ENCODE peak calls at places on chromosome X, in eight cellular contexts. One of them, this sample, is unnamed.

GRCh38 chrX:35244088-35244741 is 301.6 kb downstream of the FAM47B start:
- DNase-seq in stimulated activated naive CD8-positive, alpha-beta T cell treated with anti-CD3 and anti-CD28 coated beads, Interleukin-15, Interleukin-2, amounts not matched to agents 100 U/mL and 50 U/mL, for 24 hours: no peak
- DNase-seq in fibroblast of pulmonary artery: no peak
- DNase-seq in COR-L47: no peak
- DNase-seq in CD4-positive, alpha-beta T cell: no peak
- DNase-seq in mammary epithelial cell: no peak
- DNase-seq in AG09309: no peak
- DNase-seq in ureter: no peak
- DNase-seq in this sample: no peak

GRCh38 chrX:18875256-18875878 is 108.5 kb downstream of the PHKA2 start:
- DNase-seq in stimulated activated naive CD8-positive, alpha-beta T cell treated with anti-CD3 and anti-CD28 coated beads, Interleukin-15, Interleukin-2, amounts not matched to agents 100 U/mL and 50 U/mL, for 24 hours: no peak
- DNase-seq in COR-L47: peak
- DNase-seq in ureter: no peak
- DNase-seq in CD4-positive, alpha-beta T cell: no peak
- DNase-seq in AG09309: no peak
- DNase-seq in mammary epithelial cell: no peak
- DNase-seq in fibroblast of pulmonary artery: no peak
- DNase-seq in this sample: no peak

GRCh38 chrX:154136627-154137161 is 7.3 kb upstream of the OPN1LW start:
- DNase-seq in CD4-positive, alpha-beta T cell: peak
- DNase-seq in stimulated activated naive CD8-positive, alpha-beta T cell treated with anti-CD3 and anti-CD28 coated beads, Interleukin-15, Interleukin-2, amounts not matched to agents 100 U/mL and 50 U/mL, for 24 hours: peak
- DNase-seq in fibroblast of pulmonary artery: peak
- DNase-seq in ureter: peak
- DNase-seq in AG09309: no peak
- DNase-seq in COR-L47: peak
- DNase-seq in mammary epithelial cell: peak
- DNase-seq in this sample: no peak

GRCh38 chrX:80206647-80207046 is 192.1 kb downstream of the TBX22 start:
- DNase-seq in CD4-positive, alpha-beta T cell: no peak
- DNase-seq in fibroblast of pulmonary artery: no peak
- DNase-seq in COR-L47: no peak
- DNase-seq in mammary epithelial cell: no peak
- DNase-seq in AG09309: no peak
- DNase-seq in stimulated activated naive CD8-positive, alpha-beta T cell treated with anti-CD3 and anti-CD28 coated beads, Interleukin-15, Interleukin-2, amounts not matched to agents 100 U/mL and 50 U/mL, for 24 hours: no peak
- DNase-seq in ureter: no peak
- DNase-seq in this sample: no peak

GRCh38 chrX:35919536-35920309 is at the start of gene CFAP47:
- DNase-seq in ureter: no peak
- DNase-seq in CD4-positive, alpha-beta T cell: no peak
- DNase-seq in COR-L47: peak
- DNase-seq in stimulated activated naive CD8-positive, alpha-beta T cell treated with anti-CD3 and anti-CD28 coated beads, Interleukin-15, Interleukin-2, amounts not matched to agents 100 U/mL and 50 U/mL, for 24 hours: no peak
- DNase-seq in mammary epithelial cell: no peak
- DNase-seq in fibroblast of pulmonary artery: no peak
- DNase-seq in AG09309: no peak
- DNase-seq in this sample: no peak

GRCh38 chrX:97401154-97401553 is 517.4 kb downstream of the RPA4 start:
- DNase-seq in mammary epithelial cell: no peak
- DNase-seq in stimulated activated naive CD8-positive, alpha-beta T cell treated with anti-CD3 and anti-CD28 coated beads, Interleukin-15, Interleukin-2, amounts not matched to agents 100 U/mL and 50 U/mL, for 24 hours: no peak
- DNase-seq in COR-L47: no peak
- DNase-seq in AG09309: no peak
- DNase-seq in fibroblast of pulmonary artery: no peak
- DNase-seq in ureter: no peak
- DNase-seq in CD4-positive, alpha-beta T cell: no peak
- DNase-seq in this sample: no peak

GRCh38 chrX:17390325-17390992 is 15.5 kb downstream of the NHS start:
- DNase-seq in fibroblast of pulmonary artery: no peak
- DNase-seq in CD4-positive, alpha-beta T cell: no peak
- DNase-seq in COR-L47: no peak
- DNase-seq in mammary epithelial cell: no peak
- DNase-seq in AG09309: no peak
- DNase-seq in stimulated activated naive CD8-positive, alpha-beta T cell treated with anti-CD3 and anti-CD28 coated beads, Interleukin-15, Interleukin-2, amounts not matched to agents 100 U/mL and 50 U/mL, for 24 hours: no peak
- DNase-seq in ureter: no peak
- DNase-seq in this sample: no peak

GRCh38 chrX:118221733-118222132 is 105.1 kb upstream of the KLHL13 start:
- DNase-seq in mammary epithelial cell: no peak
- DNase-seq in AG09309: no peak
- DNase-seq in COR-L47: no peak
- DNase-seq in fibroblast of pulmonary artery: peak
- DNase-seq in CD4-positive, alpha-beta T cell: no peak
- DNase-seq in stimulated activated naive CD8-positive, alpha-beta T cell treated with anti-CD3 and anti-CD28 coated beads, Interleukin-15, Interleukin-2, amounts not matched to agents 100 U/mL and 50 U/mL, for 24 hours: no peak
- DNase-seq in ureter: no peak
- DNase-seq in this sample: no peak

GRCh38 chrX:13489451-13489850 is 80.0 kb upstream of the EGFL6 start:
- DNase-seq in stimulated activated naive CD8-positive, alpha-beta T cell treated with anti-CD3 and anti-CD28 coated beads, Interleukin-15, Interleukin-2, amounts not matched to agents 100 U/mL and 50 U/mL, for 24 hours: no peak
- DNase-seq in mammary epithelial cell: peak
- DNase-seq in AG09309: no peak
- DNase-seq in CD4-positive, alpha-beta T cell: no peak
- DNase-seq in fibroblast of pulmonary artery: peak
- DNase-seq in ureter: no peak
- DNase-seq in COR-L47: no peak
- DNase-seq in this sample: no peak

GRCh38 chrX:43166874-43167273 is 388.9 kb upstream of the PPP1R2C start:
- DNase-seq in fibroblast of pulmonary artery: no peak
- DNase-seq in CD4-positive, alpha-beta T cell: no peak
- DNase-seq in AG09309: no peak
- DNase-seq in COR-L47: no peak
- DNase-seq in stimulated activated naive CD8-positive, alpha-beta T cell treated with anti-CD3 and anti-CD28 coated beads, Interleukin-15, Interleukin-2, amounts not matched to agents 100 U/mL and 50 U/mL, for 24 hours: no peak
- DNase-seq in mammary epithelial cell: no peak
- DNase-seq in ureter: no peak
- DNase-seq in this sample: no peak

GRCh38 chrX:133188631-133189030 is 29.5 kb downstream of the TFDP3 start:
- DNase-seq in fibroblast of pulmonary artery: no peak
- DNase-seq in stimulated activated naive CD8-positive, alpha-beta T cell treated with anti-CD3 and anti-CD28 coated beads, Interleukin-15, Interleukin-2, amounts not matched to agents 100 U/mL and 50 U/mL, for 24 hours: no peak
- DNase-seq in ureter: no peak
- DNase-seq in COR-L47: no peak
- DNase-seq in mammary epithelial cell: no peak
- DNase-seq in AG09309: no peak
- DNase-seq in CD4-positive, alpha-beta T cell: no peak
- DNase-seq in this sample: no peak

GRCh38 chrX:39821011-39821708 is 276.6 kb downstream of the BCOR start:
- DNase-seq in fibroblast of pulmonary artery: no peak
- DNase-seq in COR-L47: no peak
- DNase-seq in mammary epithelial cell: no peak
- DNase-seq in AG09309: no peak
- DNase-seq in ureter: no peak
- DNase-seq in CD4-positive, alpha-beta T cell: no peak
- DNase-seq in stimulated activated naive CD8-positive, alpha-beta T cell treated with anti-CD3 and anti-CD28 coated beads, Interleukin-15, Interleukin-2, amounts not matched to agents 100 U/mL and 50 U/mL, for 24 hours: peak
- DNase-seq in this sample: no peak

GRCh38 chrX:150198776-150199175 is 164.3 kb upstream of the MAMLD1 start:
- DNase-seq in mammary epithelial cell: peak
- DNase-seq in COR-L47: no peak
- DNase-seq in AG09309: no peak
- DNase-seq in stimulated activated naive CD8-positive, alpha-beta T cell treated with anti-CD3 and anti-CD28 coated beads, Interleukin-15, Interleukin-2, amounts not matched to agents 100 U/mL and 50 U/mL, for 24 hours: no peak
- DNase-seq in ureter: peak
- DNase-seq in fibroblast of pulmonary artery: no peak
- DNase-seq in CD4-positive, alpha-beta T cell: no peak
- DNase-seq in this sample: no peak

GRCh38 chrX:39453847-39454645 is 643.7 kb downstream of the BCOR start:
- DNase-seq in CD4-positive, alpha-beta T cell: no peak
- DNase-seq in AG09309: no peak
- DNase-seq in stimulated activated naive CD8-positive, alpha-beta T cell treated with anti-CD3 and anti-CD28 coated beads, Interleukin-15, Interleukin-2, amounts not matched to agents 100 U/mL and 50 U/mL, for 24 hours: no peak
- DNase-seq in ureter: no peak
- DNase-seq in mammary epithelial cell: no peak
- DNase-seq in fibroblast of pulmonary artery: no peak
- DNase-seq in COR-L47: no peak
- DNase-seq in this sample: no peak

GRCh38 chrX:10755477-10756334 is 135.3 kb upstream of the MID1 start:
- DNase-seq in ureter: no peak
- DNase-seq in stimulated activated naive CD8-positive, alpha-beta T cell treated with anti-CD3 and anti-CD28 coated beads, Interleukin-15, Interleukin-2, amounts not matched to agents 100 U/mL and 50 U/mL, for 24 hours: no peak
- DNase-seq in mammary epithelial cell: no peak
- DNase-seq in CD4-positive, alpha-beta T cell: no peak
- DNase-seq in COR-L47: no peak
- DNase-seq in AG09309: no peak
- DNase-seq in fibroblast of pulmonary artery: peak
- DNase-seq in this sample: peak

GRCh38 chrX:135477576-135477975 is 42.9 kb upstream of the INTS6L start:
- DNase-seq in ureter: peak
- DNase-seq in fibroblast of pulmonary artery: peak
- DNase-seq in CD4-positive, alpha-beta T cell: peak
- DNase-seq in AG09309: peak
- DNase-seq in mammary epithelial cell: peak
- DNase-seq in stimulated activated naive CD8-positive, alpha-beta T cell treated with anti-CD3 and anti-CD28 coated beads, Interleukin-15, Interleukin-2, amounts not matched to agents 100 U/mL and 50 U/mL, for 24 hours: peak
- DNase-seq in COR-L47: peak
- DNase-seq in this sample: peak

GRCh38 chrX:10526442-10526841 is 93.9 kb downstream of the MID1 start:
- DNase-seq in ureter: no peak
- DNase-seq in AG09309: no peak
- DNase-seq in mammary epithelial cell: no peak
- DNase-seq in fibroblast of pulmonary artery: peak
- DNase-seq in CD4-positive, alpha-beta T cell: no peak
- DNase-seq in COR-L47: no peak
- DNase-seq in stimulated activated naive CD8-positive, alpha-beta T cell treated with anti-CD3 and anti-CD28 coated beads, Interleukin-15, Interleukin-2, amounts not matched to agents 100 U/mL and 50 U/mL, for 24 hours: no peak
- DNase-seq in this sample: no peak

GRCh38 chrX:13364230-13364629 is 44.4 kb upstream of the ATXN3L start:
- DNase-seq in CD4-positive, alpha-beta T cell: no peak
- DNase-seq in mammary epithelial cell: no peak
- DNase-seq in AG09309: no peak
- DNase-seq in COR-L47: no peak
- DNase-seq in fibroblast of pulmonary artery: no peak
- DNase-seq in ureter: no peak
- DNase-seq in stimulated activated naive CD8-positive, alpha-beta T cell treated with anti-CD3 and anti-CD28 coated beads, Interleukin-15, Interleukin-2, amounts not matched to agents 100 U/mL and 50 U/mL, for 24 hours: no peak
- DNase-seq in this sample: no peak

GRCh38 chrX:54178100-54178940 is 4.7 kb downstream of the FAM120C start:
- DNase-seq in mammary epithelial cell: peak
- DNase-seq in CD4-positive, alpha-beta T cell: no peak
- DNase-seq in ureter: no peak
- DNase-seq in stimulated activated naive CD8-positive, alpha-beta T cell treated with anti-CD3 and anti-CD28 coated beads, Interleukin-15, Interleukin-2, amounts not matched to agents 100 U/mL and 50 U/mL, for 24 hours: no peak
- DNase-seq in AG09309: peak
- DNase-seq in fibroblast of pulmonary artery: peak
- DNase-seq in COR-L47: no peak
- DNase-seq in this sample: no peak

GRCh38 chrX:47169273-47169672 is 24.3 kb downstream of the RBM10 start:
- DNase-seq in COR-L47: no peak
- DNase-seq in stimulated activated naive CD8-positive, alpha-beta T cell treated with anti-CD3 and anti-CD28 coated beads, Interleukin-15, Interleukin-2, amounts not matched to agents 100 U/mL and 50 U/mL, for 24 hours: no peak
- DNase-seq in CD4-positive, alpha-beta T cell: no peak
- DNase-seq in AG09309: no peak
- DNase-seq in fibroblast of pulmonary artery: no peak
- DNase-seq in ureter: no peak
- DNase-seq in mammary epithelial cell: no peak
- DNase-seq in this sample: no peak

GRCh38 chrX:4572652-4573051 is 859.2 kb upstream of the PRKX start:
- DNase-seq in ureter: no peak
- DNase-seq in fibroblast of pulmonary artery: no peak
- DNase-seq in mammary epithelial cell: no peak
- DNase-seq in AG09309: no peak
- DNase-seq in CD4-positive, alpha-beta T cell: no peak
- DNase-seq in stimulated activated naive CD8-positive, alpha-beta T cell treated with anti-CD3 and anti-CD28 coated beads, Interleukin-15, Interleukin-2, amounts not matched to agents 100 U/mL and 50 U/mL, for 24 hours: no peak
- DNase-seq in COR-L47: no peak
- DNase-seq in this sample: no peak

GRCh38 chrX:39592776-39593175 is 505.0 kb downstream of the BCOR start:
- DNase-seq in fibroblast of pulmonary artery: peak
- DNase-seq in mammary epithelial cell: peak
- DNase-seq in stimulated activated naive CD8-positive, alpha-beta T cell treated with anti-CD3 and anti-CD28 coated beads, Interleukin-15, Interleukin-2, amounts not matched to agents 100 U/mL and 50 U/mL, for 24 hours: no peak
- DNase-seq in ureter: no peak
- DNase-seq in COR-L47: no peak
- DNase-seq in CD4-positive, alpha-beta T cell: no peak
- DNase-seq in AG09309: no peak
- DNase-seq in this sample: no peak

GRCh38 chrX:118216488-118216887 is 99.9 kb upstream of the KLHL13 start:
- DNase-seq in ureter: no peak
- DNase-seq in fibroblast of pulmonary artery: no peak
- DNase-seq in CD4-positive, alpha-beta T cell: no peak
- DNase-seq in AG09309: no peak
- DNase-seq in mammary epithelial cell: no peak
- DNase-seq in COR-L47: peak
- DNase-seq in stimulated activated naive CD8-positive, alpha-beta T cell treated with anti-CD3 and anti-CD28 coated beads, Interleukin-15, Interleukin-2, amounts not matched to agents 100 U/mL and 50 U/mL, for 24 hours: no peak
- DNase-seq in this sample: no peak

GRCh38 chrX:12971282-12972003 is 3.5 kb upstream of the TMSB4X start:
- DNase-seq in stimulated activated naive CD8-positive, alpha-beta T cell treated with anti-CD3 and anti-CD28 coated beads, Interleukin-15, Interleukin-2, amounts not matched to agents 100 U/mL and 50 U/mL, for 24 hours: peak
- DNase-seq in ureter: no peak
- DNase-seq in AG09309: no peak
- DNase-seq in COR-L47: no peak
- DNase-seq in fibroblast of pulmonary artery: no peak
- DNase-seq in mammary epithelial cell: no peak
- DNase-seq in CD4-positive, alpha-beta T cell: no peak
- DNase-seq in this sample: no peak

GRCh38 chrX:123673813-123674212 is 59.0 kb downstream of the THOC2 start:
- DNase-seq in COR-L47: no peak
- DNase-seq in ureter: no peak
- DNase-seq in CD4-positive, alpha-beta T cell: no peak
- DNase-seq in mammary epithelial cell: no peak
- DNase-seq in AG09309: no peak
- DNase-seq in stimulated activated naive CD8-positive, alpha-beta T cell treated with anti-CD3 and anti-CD28 coated beads, Interleukin-15, Interleukin-2, amounts not matched to agents 100 U/mL and 50 U/mL, for 24 hours: no peak
- DNase-seq in fibroblast of pulmonary artery: peak
- DNase-seq in this sample: no peak

GRCh38 chrX:107450823-107451509 is 1.5 kb downstream of the FRMPD3 start:
- DNase-seq in AG09309: no peak
- DNase-seq in mammary epithelial cell: no peak
- DNase-seq in fibroblast of pulmonary artery: no peak
- DNase-seq in COR-L47: no peak
- DNase-seq in stimulated activated naive CD8-positive, alpha-beta T cell treated with anti-CD3 and anti-CD28 coated beads, Interleukin-15, Interleukin-2, amounts not matched to agents 100 U/mL and 50 U/mL, for 24 hours: peak
- DNase-seq in CD4-positive, alpha-beta T cell: no peak
- DNase-seq in ureter: no peak
- DNase-seq in this sample: no peak

GRCh38 chrX:46707274-46707965 is 51.5 kb downstream of the SLC9A7 start:
- DNase-seq in stimulated activated naive CD8-positive, alpha-beta T cell treated with anti-CD3 and anti-CD28 coated beads, Interleukin-15, Interleukin-2, amounts not matched to agents 100 U/mL and 50 U/mL, for 24 hours: no peak
- DNase-seq in fibroblast of pulmonary artery: no peak
- DNase-seq in mammary epithelial cell: no peak
- DNase-seq in CD4-positive, alpha-beta T cell: no peak
- DNase-seq in AG09309: no peak
- DNase-seq in COR-L47: no peak
- DNase-seq in ureter: no peak
- DNase-seq in this sample: no peak

GRCh38 chrX:45714864-45715263 is 514.2 kb upstream of the DIPK2B start:
- DNase-seq in mammary epithelial cell: peak
- DNase-seq in fibroblast of pulmonary artery: peak
- DNase-seq in ureter: no peak
- DNase-seq in COR-L47: no peak
- DNase-seq in AG09309: peak
- DNase-seq in CD4-positive, alpha-beta T cell: no peak
- DNase-seq in stimulated activated naive CD8-positive, alpha-beta T cell treated with anti-CD3 and anti-CD28 coated beads, Interleukin-15, Interleukin-2, amounts not matched to agents 100 U/mL and 50 U/mL, for 24 hours: peak
- DNase-seq in this sample: no peak